ENCODE peak calls at places on chromosomes 13 and 19, in five cellular contexts. V, K, R, Z and M are unnamed samples.

GRCh38 chr13:99384468-99384867 is 77.3 kb upstream of the GPR183 start:
- DNase-seq in V (no peak), K (no peak), R (no peak), Z (no peak), M (no peak)

GRCh38 chr13:95128045-95128643 is 173.1 kb downstream of the ABCC4 start:
- DNase-seq in V (no peak), K (no peak), R (peak; percentile 21), Z (no peak), M (no peak)

GRCh38 chr13:113669871-113670341 is 2.9 kb downstream of the GRK1 start:
- DNase-seq in V (no peak), K (no peak), R (no peak), Z (no peak), M (no peak)

GRCh38 chr13:75739244-75739868 is 103.2 kb downstream of the LMO7 start:
- DNase-seq in V (peak; percentile 35), K (peak; percentile 69), R (no peak), Z (no peak), M (no peak)

GRCh38 chr13:111893607-111894443 is 173.1 kb upstream of the SOX1 start:
- DNase-seq in V (no peak), K (no peak), R (peak; percentile 73), Z (peak; percentile 40), M (no peak)

GRCh38 chr19:54102421-54103169 is at the start of gene NDUFA3:
- DNase-seq in V (peak; percentile 98), K (peak; percentile 97), R (peak; percentile 99), Z (peak; percentile 99), M (peak; percentile 99)

GRCh38 chr13:106533940-106534843 is 1.3 kb downstream of the EFNB2 start:
- DNase-seq in V (peak; percentile 63), K (peak; percentile 57), R (peak; percentile 55), Z (peak; percentile 78), M (peak; percentile 83)

GRCh38 chr19:16660763-16661479 is at the start of gene TMEM38A:
- DNase-seq in V (no peak), K (peak; percentile 22), R (peak; percentile 63), Z (no peak), M (peak; percentile 69)

GRCh38 chr13:111908391-111908790 is 158.6 kb upstream of the SOX1 start:
- DNase-seq in V (no peak), K (no peak), R (no peak), Z (no peak), M (no peak)

GRCh38 chr19:7618771-7619510 is 10.4 kb downstream of the XAB2 start:
- DNase-seq in V (no peak), K (no peak), R (no peak), Z (no peak), M (no peak)

GRCh38 chr19:29620931-29621351 is 14.9 kb downstream of the POP4 start:
- DNase-seq in V (no peak), K (no peak), R (no peak), Z (no peak), M (no peak)

GRCh38 chr13:113406321-113407102 is 42.6 kb upstream of the GRTP1 start:
- DNase-seq in V (no peak), K (no peak), R (no peak), Z (no peak), M (no peak)

GRCh38 chr13:34290661-34291060 is 472.7 kb downstream of the RFC3 start:
- DNase-seq in V (no peak), K (no peak), R (peak; percentile 6), Z (no peak), M (no peak)

GRCh38 chr13:29977721-29978120 is 127.3 kb upstream of the UBL3 start:
- DNase-seq in V (peak; percentile 49), K (no peak), R (no peak), Z (no peak), M (no peak)

GRCh38 chr19:38663957-38664502 is 16.6 kb downstream of the ACTN4 start:
- DNase-seq in V (no peak), K (no peak), R (no peak), Z (no peak), M (no peak)
- H3K9ac ChIP-seq in V (peak overlapping the region; percentile 61), K (peak overlapping the region; percentile 41), R (no peak overlapping the region), Z (peak overlapping the region; percentile 16), M (peak overlapping the region; percentile 69)

GRCh38 chr13:92197669-92198068 is 799.2 kb downstream of the GPC5 start:
- DNase-seq in V (peak; percentile 19), K (no peak), R (no peak), Z (no peak), M (no peak)

GRCh38 chr13:92196566-92197256 is 798.3 kb downstream of the GPC5 start:
- DNase-seq in V (peak; percentile 2), K (no peak), R (no peak), Z (no peak), M (no peak)
- H3K4me3 ChIP-seq in V (peak overlapping the region; percentile 11), K (no peak overlapping the region), R (no peak overlapping the region), Z (no peak overlapping the region), M (no peak overlapping the region)

DNA sequence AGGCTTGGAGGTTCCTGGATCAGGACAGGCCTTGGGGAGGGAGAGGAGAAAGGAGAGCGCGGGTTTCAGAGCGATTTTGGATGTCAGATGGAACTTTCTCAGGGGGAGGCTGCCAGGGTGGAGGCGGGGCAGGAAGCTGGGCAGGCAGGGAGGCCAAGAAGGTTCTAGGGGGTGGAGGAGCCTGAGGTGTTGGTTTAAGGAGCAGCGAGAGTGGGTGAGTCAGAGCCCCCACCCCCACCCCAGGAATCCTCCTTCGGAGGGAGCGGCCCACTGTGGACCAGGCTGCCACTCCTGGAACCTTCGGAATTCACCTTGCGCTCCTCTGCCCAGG is 15.9 kb upstream of the NOP53 start:
- DNase-seq in V (peak; percentile 85), K (peak; percentile 95), R (peak; percentile 33), Z (peak; percentile 96), M (peak; percentile 90)
- H3K9ac ChIP-seq in V (peak overlapping the region; percentile 8), K (peak overlapping the region; percentile 77), R (no peak overlapping the region), Z (peak overlapping the region; percentile 28), M (peak overlapping the region; percentile 73)

DNA sequence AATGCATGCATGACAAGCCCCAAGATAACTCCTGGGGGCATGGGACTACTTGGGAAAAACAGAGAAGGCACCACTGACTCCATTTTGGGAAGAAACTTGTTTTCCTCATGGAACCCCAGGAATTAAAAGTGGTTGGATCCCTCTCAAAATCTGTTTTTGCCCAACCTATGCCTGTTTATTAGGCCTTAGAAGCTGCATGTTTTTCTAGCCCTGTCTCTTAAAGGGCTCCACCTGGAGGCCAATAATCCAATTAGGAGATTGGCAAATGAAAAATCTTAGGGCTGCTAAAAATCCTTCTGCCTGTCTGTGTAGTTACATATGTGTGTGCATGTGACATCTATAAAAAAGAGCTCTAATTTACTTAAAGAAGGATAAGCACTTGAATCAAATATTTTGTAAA is 26.9 kb downstream of the MED4 start:
- DNase-seq in V (no peak), K (no peak), R (no peak), Z (no peak), M (no peak)
- H3K4me3 ChIP-seq in V (no peak overlapping the region), K (no peak overlapping the region), R (no peak overlapping the region), Z (no peak overlapping the region), M (no peak overlapping the region)